ENCODE peak calls at places on chromosomes 16 and 17, in four cellular contexts. M is iPS-NIHi11, X is osteocyte, A is T-cell. F is an unnamed sample.

GRCh38 chr16:72246423-72246822 is 74.5 kb upstream of the PMFBP1 start:
- DNase-seq in M (no peak), X (no peak), A (no peak), F (no peak)

GRCh38 chr17:28470266-28471126 is 2.9 kb upstream of the SLC13A2 start:
- DNase-seq in M (no peak), X (no peak), A (no peak), F (no peak)

GRCh38 chr17:81726004-81726403 is 13.9 kb downstream of the SLC25A10 start:
- DNase-seq in M (no peak), X (no peak), A (no peak), F (no peak)

GRCh38 chr16:180921-181667 is 835 bp downstream of the HBQ1 start:
- DNase-seq in M (peak), X (peak), A (peak), F (peak)

GRCh38 chr17:28518132-28518531 is 12.0 kb downstream of the FOXN1 start:
- DNase-seq in M (no peak), X (no peak), A (no peak), F (no peak)

GRCh38 chr17:77706938-77707337 is 251.6 kb upstream of the TNRC6C start:
- DNase-seq in M (no peak), X (peak), A (no peak), F (no peak)

GRCh38 chr17:14299261-14300093 is 1.4 kb upstream of the HS3ST3B1 start:
- DNase-seq in M (no peak), X (peak), A (no peak), F (peak)

GRCh38 chr17:31699281-31699680 is 159.8 kb downstream of the COPRS start:
- DNase-seq in M (no peak), X (peak), A (no peak), F (no peak)

GRCh38 chr17:58335061-58335731 is 6.6 kb upstream of the TSPOAP1 start:
- DNase-seq in M (no peak), X (no peak), A (no peak), F (peak)

GRCh38 chr16:64159986-64160385 is 961.9 kb downstream of the CDH11 start:
- DNase-seq in M (no peak), X (no peak), A (no peak), F (no peak)

GRCh38 chr16:56549744-56550385 is 15.0 kb upstream of the MT4 start:
- DNase-seq in M (no peak), X (no peak), A (no peak), F (no peak)

GRCh38 chr16:81526935-81527334 is 82.3 kb downstream of the CMIP start:
- DNase-seq in M (no peak), X (no peak), A (peak), F (peak)

GRCh38 chr17:39530513-39530912 is 69.2 kb downstream of the CDK12 start:
- DNase-seq in M (no peak), X (no peak), A (no peak), F (peak)

GRCh38 chr17:50056961-50057330 is 1.0 kb downstream of the ITGA3 start:
- DNase-seq in M (no peak), X (no peak), A (no peak), F (no peak)

GRCh38 chr17:29616300-29617048 is 6.2 kb downstream of the CORO6 start:
- DNase-seq in M (no peak), X (no peak), A (no peak), F (peak)